ENCODE peak calls at places on chromosomes 6 and 20, in four cellular contexts. One of them, this sample, is unnamed.

GRCh38 chr6:165662671-165663282 is at the start of gene PDE10A:
- DNase-seq in adrenal gland: no peak
- DNase-seq in cardiac fibroblast: peak; percentile 73
- DNase-seq in heart left ventricle: peak; percentile 88
- DNase-seq in this sample: no peak

GRCh38 chr6:64580346-64580745 is 944.7 kb downstream of the PHF3 start:
- DNase-seq in heart left ventricle: no peak
- DNase-seq in adrenal gland: no peak
- DNase-seq in cardiac fibroblast: peak; percentile 55
- DNase-seq in this sample: peak; percentile 88

GRCh38 chr20:63484236-63484635 is 11.8 kb upstream of the KCNQ2 start:
- DNase-seq in heart left ventricle: no peak
- DNase-seq in cardiac fibroblast: no peak
- DNase-seq in adrenal gland: no peak
- DNase-seq in this sample: no peak

GRCh38 chr6:16239090-16239797 is 857 bp downstream of the GMPR start:
- DNase-seq in heart left ventricle: peak; percentile 88
- DNase-seq in adrenal gland: peak; percentile 74
- DNase-seq in cardiac fibroblast: no peak
- DNase-seq in this sample: no peak

GRCh38 chr6:33091957-33092356 is 16.2 kb downstream of the HLA-DPB1 start:
- DNase-seq in adrenal gland: no peak
- DNase-seq in cardiac fibroblast: peak; percentile 13
- DNase-seq in heart left ventricle: no peak
- DNase-seq in this sample: no peak

GRCh38 chr6:105855433-105855832 is 230.7 kb upstream of the PRDM1 start:
- DNase-seq in adrenal gland: no peak
- DNase-seq in cardiac fibroblast: no peak
- DNase-seq in heart left ventricle: no peak
- DNase-seq in this sample: no peak

GRCh38 chr6:166330612-166331011 is 11.7 kb downstream of the SFT2D1 start:
- DNase-seq in cardiac fibroblast: peak; percentile 74
- DNase-seq in heart left ventricle: peak; percentile 73
- DNase-seq in adrenal gland: no peak
- DNase-seq in this sample: no peak

GRCh38 chr6:43444036-43444435 is 11.3 kb downstream of the DLK2 start:
- DNase-seq in heart left ventricle: no peak
- DNase-seq in cardiac fibroblast: no peak
- DNase-seq in adrenal gland: no peak
- DNase-seq in this sample: no peak

GRCh38 chr6:160795716-160796115 is 93.7 kb downstream of the PLG start:
- DNase-seq in cardiac fibroblast: no peak
- DNase-seq in heart left ventricle: no peak
- DNase-seq in adrenal gland: no peak
- DNase-seq in this sample: peak; percentile 89

GRCh38 chr6:116255246-116255800 is 1.4 kb upstream of the TSPYL4 start:
- DNase-seq in adrenal gland: peak; percentile 81
- DNase-seq in cardiac fibroblast: no peak
- DNase-seq in heart left ventricle: no peak
- DNase-seq in this sample: no peak

GRCh38 chr6:33980176-33980805 is 165.6 kb downstream of the GRM4 start:
- DNase-seq in cardiac fibroblast: no peak
- DNase-seq in adrenal gland: no peak
- DNase-seq in heart left ventricle: no peak
- DNase-seq in this sample: no peak

GRCh38 chr20:31740208-31740607 is 1.1 kb downstream of the TPX2 start:
- DNase-seq in cardiac fibroblast: peak; percentile 76
- DNase-seq in adrenal gland: no peak
- DNase-seq in heart left ventricle: no peak
- DNase-seq in this sample: peak; percentile 73

GRCh38 chr6:21653902-21654301 is 60.4 kb downstream of the SOX4 start:
- DNase-seq in heart left ventricle: no peak
- DNase-seq in cardiac fibroblast: no peak
- DNase-seq in adrenal gland: no peak
- DNase-seq in this sample: no peak

GRCh38 chr6:152136449-152136825 is 329.0 kb downstream of the ESR1 start:
- DNase-seq in adrenal gland: no peak
- DNase-seq in cardiac fibroblast: peak; percentile 19
- DNase-seq in heart left ventricle: no peak
- DNase-seq in this sample: peak; percentile 73

GRCh38 chr6:99151634-99152344 is 197.7 kb downstream of the FAXC start:
- DNase-seq in adrenal gland: peak; percentile 51
- DNase-seq in cardiac fibroblast: peak; percentile 10
- DNase-seq in heart left ventricle: peak; percentile 44
- DNase-seq in this sample: peak; percentile 46

GRCh38 chr20:44728835-44729342 is 13.7 kb downstream of the CCN5 start:
- DNase-seq in adrenal gland: peak; percentile 93
- DNase-seq in cardiac fibroblast: peak; percentile 82
- DNase-seq in heart left ventricle: peak; percentile 84
- DNase-seq in this sample: peak; percentile 90

GRCh38 chr6:105253787-105254186 is 74.0 kb upstream of the POPDC3 start:
- DNase-seq in heart left ventricle: no peak
- DNase-seq in adrenal gland: no peak
- DNase-seq in cardiac fibroblast: no peak
- DNase-seq in this sample: no peak

GRCh38 chr6:85458782-85459181 is 8.9 kb downstream of the NT5E start:
- DNase-seq in adrenal gland: no peak
- DNase-seq in cardiac fibroblast: peak; percentile 49
- DNase-seq in heart left ventricle: no peak
- DNase-seq in this sample: no peak

GRCh38 chr6:74879234-74879633 is 326.6 kb downstream of the COL12A1 start:
- DNase-seq in cardiac fibroblast: peak; percentile 91
- DNase-seq in heart left ventricle: no peak
- DNase-seq in adrenal gland: no peak
- DNase-seq in this sample: peak; percentile 99

GRCh38 chr20:49635829-49636228 is 67.9 kb upstream of the PTGIS start:
- DNase-seq in heart left ventricle: no peak
- DNase-seq in cardiac fibroblast: no peak
- DNase-seq in adrenal gland: no peak
- DNase-seq in this sample: no peak

GRCh38 chr20:51970858-51971257 is 168.5 kb upstream of the SALL4 start:
- DNase-seq in adrenal gland: no peak
- DNase-seq in heart left ventricle: no peak
- DNase-seq in cardiac fibroblast: no peak
- DNase-seq in this sample: no peak

GRCh38 chr20:3818155-3819151 is 1.9 kb upstream of the AP5S1 start:
- DNase-seq in adrenal gland: peak; percentile 94
- DNase-seq in heart left ventricle: peak; percentile 78
- DNase-seq in cardiac fibroblast: peak; percentile 89
- DNase-seq in this sample: peak; percentile 63

GRCh38 chr6:22925920-22926587 is 356.7 kb downstream of the HDGFL1 start:
- DNase-seq in adrenal gland: no peak
- DNase-seq in heart left ventricle: no peak
- DNase-seq in cardiac fibroblast: peak; percentile 28
- DNase-seq in this sample: no peak

GRCh38 chr6:44377971-44378370 is 9.5 kb upstream of the CDC5L start:
- DNase-seq in heart left ventricle: no peak
- DNase-seq in cardiac fibroblast: no peak
- DNase-seq in adrenal gland: no peak
- DNase-seq in this sample: peak; percentile 27

GRCh38 chr20:10672579-10673127 is 1.1 kb downstream of the JAG1 start:
- DNase-seq in cardiac fibroblast: peak; percentile 67
- DNase-seq in adrenal gland: peak; percentile 79
- DNase-seq in heart left ventricle: peak; percentile 65
- DNase-seq in this sample: no peak

GRCh38 chr6:3664641-3665041 is 86.9 kb downstream of the PXDC1 start:
- DNase-seq in adrenal gland: no peak
- DNase-seq in heart left ventricle: no peak
- DNase-seq in cardiac fibroblast: no peak
- DNase-seq in this sample: peak; percentile 10

GRCh38 chr6:42128460-42129359 is 13.7 kb downstream of the C6orf132 start:
- DNase-seq in heart left ventricle: peak; percentile 62
- DNase-seq in cardiac fibroblast: no peak
- DNase-seq in adrenal gland: peak; percentile 63
- DNase-seq in this sample: no peak

GRCh38 chr6:158849899-158850806 is 31.0 kb upstream of the EZR start:
- DNase-seq in adrenal gland: no peak
- DNase-seq in cardiac fibroblast: peak; percentile 95
- DNase-seq in heart left ventricle: no peak
- DNase-seq in this sample: peak; percentile 100

GRCh38 chr6:53250137-53250760 is 98.5 kb downstream of the ELOVL5 start:
- DNase-seq in adrenal gland: no peak
- DNase-seq in cardiac fibroblast: peak; percentile 60
- DNase-seq in heart left ventricle: no peak
- DNase-seq in this sample: peak; percentile 72

GRCh38 chr6:127547215-127547614 is 28.1 kb upstream of the MTCL3 start:
- DNase-seq in cardiac fibroblast: peak; percentile 32
- DNase-seq in adrenal gland: no peak
- DNase-seq in heart left ventricle: no peak
- DNase-seq in this sample: no peak

GRCh38 chr6:127550403-127550802 is 26.6 kb upstream of the C6orf58 start:
- DNase-seq in cardiac fibroblast: peak; percentile 66
- DNase-seq in adrenal gland: no peak
- DNase-seq in heart left ventricle: no peak
- DNase-seq in this sample: peak; percentile 70

DNA sequence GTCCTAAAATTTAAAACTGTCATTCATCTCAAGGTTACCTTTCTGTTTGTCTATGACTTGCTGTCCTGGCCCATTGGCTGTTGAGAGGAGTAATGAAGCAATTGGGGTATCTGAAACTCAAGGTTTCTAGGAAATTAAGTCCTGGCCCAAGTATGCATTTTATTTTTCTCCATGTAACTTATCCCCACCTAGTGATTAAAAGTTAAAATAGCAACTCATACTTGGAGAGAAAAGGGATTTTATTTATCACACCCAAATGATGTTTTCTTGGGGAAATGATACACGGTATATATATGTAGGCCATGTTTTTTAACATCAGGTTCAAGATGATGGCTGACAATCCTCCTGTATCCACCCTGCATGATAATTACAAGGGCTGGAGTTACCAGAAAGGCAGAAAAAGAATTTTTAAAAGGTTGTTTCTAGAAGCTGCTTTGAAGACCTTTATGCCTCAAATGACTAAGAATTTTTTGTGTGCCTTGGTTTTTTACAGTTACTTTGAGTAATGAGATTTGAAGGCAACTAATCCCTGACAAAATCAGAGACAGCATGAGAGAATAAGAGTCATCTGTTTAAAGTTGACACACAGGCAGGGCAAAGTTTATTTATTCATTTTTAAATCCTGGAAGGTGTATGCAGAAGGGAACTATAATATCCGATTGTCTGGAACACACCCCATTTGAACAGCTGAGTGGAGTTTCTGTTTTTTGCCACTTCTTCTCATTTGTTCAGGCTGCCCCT is 28.9 kb upstream of the C6orf58 start:
- DNase-seq in heart left ventricle: no peak
- DNase-seq in cardiac fibroblast: peak; percentile 43
- DNase-seq in adrenal gland: no peak
- DNase-seq in this sample: peak; percentile 28
- TF ChIP-seq CTCF in heart left ventricle: no peak
- TF ChIP-seq CTCF in cardiac fibroblast: peak; percentile 23
- TF ChIP-seq CTCF in adrenal gland: no peak
- TF ChIP-seq CTCF in this sample: no peak

DNA sequence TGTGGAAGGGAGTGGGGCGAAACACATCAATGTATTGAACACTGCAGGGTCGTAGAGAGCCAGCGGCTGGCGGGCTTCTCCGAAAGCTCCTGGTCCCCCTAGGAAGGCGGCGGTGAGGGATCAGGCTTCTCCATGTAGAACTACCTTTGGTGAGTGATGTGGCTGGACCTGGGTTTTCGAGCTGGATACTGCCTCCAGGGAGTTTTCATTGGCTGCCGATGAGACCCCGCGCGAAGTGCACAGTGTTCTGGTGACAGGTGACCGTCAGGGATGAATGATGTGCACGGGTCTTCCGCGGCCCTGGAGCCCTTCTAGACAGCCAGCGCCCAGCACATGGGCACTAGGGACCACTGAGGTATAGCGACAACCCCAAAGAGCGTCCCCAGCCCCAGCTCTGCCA is 16.4 kb downstream of the ABT1 start:
- DNase-seq in cardiac fibroblast: no peak
- DNase-seq in adrenal gland: no peak
- DNase-seq in heart left ventricle: no peak
- DNase-seq in this sample: no peak
- H3K4me3 ChIP-seq in cardiac fibroblast: no peak overlapping the region
- H3K4me3 ChIP-seq in adrenal gland: no peak overlapping the region
- H3K4me3 ChIP-seq in heart left ventricle: no peak overlapping the region
- H3K4me3 ChIP-seq in this sample: no peak overlapping the region

DNA sequence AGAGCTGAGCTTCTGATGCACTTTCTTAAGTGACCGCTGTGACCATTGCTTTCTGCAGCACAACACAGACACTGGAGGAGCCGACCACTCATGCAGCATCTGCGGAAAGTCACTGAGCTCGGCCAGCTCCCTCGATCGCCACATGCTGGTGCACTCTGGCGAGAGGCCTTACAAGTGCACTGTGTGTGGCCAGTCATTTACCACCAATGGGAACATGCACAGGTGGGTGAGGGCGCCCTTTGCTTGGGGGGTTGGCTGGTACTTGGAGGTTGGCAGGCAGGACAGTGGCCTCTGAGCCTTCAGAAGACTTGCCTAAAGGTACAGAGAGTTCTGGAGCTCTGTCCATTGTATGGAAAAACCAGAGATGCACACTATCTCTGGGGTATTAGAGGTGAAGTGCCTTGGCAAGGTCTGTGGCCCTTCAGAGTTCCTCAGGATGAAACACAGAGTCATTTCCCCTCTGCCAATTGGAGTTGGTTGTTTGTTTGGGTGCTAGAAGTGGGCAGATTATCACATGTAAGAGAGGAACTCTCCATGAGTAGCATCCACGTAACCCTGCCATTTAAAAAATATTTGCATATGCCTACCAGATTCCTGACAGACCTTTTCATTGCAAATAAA is 81.5 kb downstream of the RREB1 start:
- DNase-seq in heart left ventricle: no peak
- DNase-seq in cardiac fibroblast: no peak
- DNase-seq in adrenal gland: no peak
- DNase-seq in this sample: no peak
- TF ChIP-seq CTCF in heart left ventricle: no peak
- TF ChIP-seq CTCF in cardiac fibroblast: no peak
- TF ChIP-seq CTCF in adrenal gland: no peak
- TF ChIP-seq CTCF in this sample: no peak

GRCh38 chr20:53827996-53828672 is 234.5 kb upstream of the ZNF217 start:
- DNase-seq in adrenal gland: no peak
- DNase-seq in heart left ventricle: no peak
- DNase-seq in cardiac fibroblast: peak; percentile 100
- DNase-seq in this sample: peak; percentile 97

GRCh38 chr20:53829706-53830521 is 236.3 kb upstream of the ZNF217 start:
- DNase-seq in cardiac fibroblast: peak; percentile 70
- DNase-seq in heart left ventricle: no peak
- DNase-seq in adrenal gland: no peak
- DNase-seq in this sample: peak; percentile 40

GRCh38 chr20:53827292-53827995 is 233.8 kb upstream of the ZNF217 start:
- DNase-seq in cardiac fibroblast: peak; percentile 14
- DNase-seq in adrenal gland: no peak
- DNase-seq in heart left ventricle: no peak
- DNase-seq in this sample: no peak

GRCh38 chr20:53829086-53829703 is 235.6 kb upstream of the ZNF217 start:
- DNase-seq in adrenal gland: no peak
- DNase-seq in heart left ventricle: no peak
- DNase-seq in cardiac fibroblast: peak; percentile 99
- DNase-seq in this sample: peak; percentile 98

DNA sequence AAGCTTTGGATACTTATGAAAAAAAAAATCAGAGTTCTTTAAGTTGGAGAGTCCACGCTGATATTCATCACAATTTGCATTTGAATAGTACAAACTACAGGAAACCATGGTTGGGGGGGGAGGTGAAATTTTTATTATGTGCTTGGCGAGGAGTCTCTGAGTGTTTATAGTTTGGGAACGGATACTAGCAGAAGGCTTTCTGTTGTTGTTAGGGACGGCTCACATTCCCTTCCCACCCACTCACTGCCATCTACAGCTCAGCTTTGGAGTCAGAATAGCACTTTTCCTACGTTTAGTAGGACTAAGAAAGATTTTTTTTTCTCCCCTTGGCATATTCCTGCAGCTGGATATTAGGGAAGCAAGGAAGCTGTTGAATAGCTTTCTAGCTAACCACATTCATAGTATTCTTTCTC is 235.0 kb upstream of the ZNF217 start:
- DNase-seq in heart left ventricle: peak; percentile 29
- DNase-seq in adrenal gland: no peak
- DNase-seq in cardiac fibroblast: peak; percentile 96
- DNase-seq in this sample: peak; percentile 87
- H3K4me3 ChIP-seq in heart left ventricle: peak overlapping the region; percentile 37
- H3K4me3 ChIP-seq in adrenal gland: no peak overlapping the region
- H3K4me3 ChIP-seq in cardiac fibroblast: no peak overlapping the region
- H3K4me3 ChIP-seq in this sample: no peak overlapping the region